ENCODE peak calls at places on chromosome 21, in seven cellular contexts. Z is stimulated activated CD4-positive, alpha-beta T cell treated with anti-CD3 and anti-CD28 coated beads, Interleukin-12 subunit alpha, Interleukin-12 subunit beta, amount 100 ng/mL, for 48 hours; X is LoVo; V is HuH-7.5; I is T47D; L is HL-60; J is NCI-H1417. R is an unnamed sample.

GRCh38 chr21:44421901-44422840 is 33.1 kb upstream of the LRRC3 start:
- DNase-seq in L (no peak), X (no peak), I (no peak), J (no peak), V (no peak), Z (no peak), R (no peak)

GRCh38 chr21:45803613-45804340 is 160.3 kb downstream of the PCBP3 start:
- DNase-seq in X (no peak), J (no peak), Z (no peak), L (no peak), V (no peak), I (no peak), R (no peak)

GRCh38 chr21:46191257-46191685 is 7.0 kb upstream of the SPATC1L start:
- DNase-seq in X (no peak), I (no peak), V (no peak), L (no peak), J (no peak), Z (no peak), R (no peak)

GRCh38 chr21:38660333-38661295 is 145.1 kb upstream of the ETS2 start:
- DNase-seq in X (peak), I (no peak), J (no peak), L (peak), Z (no peak), V (no peak), R (no peak)

GRCh38 chr21:27076035-27076434 is 109.1 kb upstream of the ADAMTS5 start:
- DNase-seq in J (no peak), I (no peak), X (no peak), L (no peak), Z (no peak), V (no peak), R (no peak)

GRCh38 chr21:24395320-24395933 is 1211.9 kb downstream of the MRPL39 start:
- DNase-seq in I (no peak), Z (no peak), V (no peak), X (no peak), J (no peak), L (no peak), R (no peak)

GRCh38 chr21:44028287-44028659 is 16.2 kb downstream of the TRAPPC10 start:
- DNase-seq in J (no peak), L (no peak), Z (no peak), I (no peak), V (no peak), X (no peak), R (no peak)

GRCh38 chr21:28317177-28317950 is 675.3 kb downstream of the LTN1 start:
- DNase-seq in X (no peak), L (no peak), Z (no peak), V (no peak), J (no peak), I (no peak), R (no peak)

GRCh38 chr21:26846036-26846931 is 1.1 kb upstream of the ADAMTS1 start:
- DNase-seq in L (no peak), J (peak), I (no peak), X (no peak), Z (no peak), V (peak), R (peak)

GRCh38 chr21:14677639-14678179 is 131.6 kb upstream of the SAMSN1 start:
- DNase-seq in X (no peak), L (no peak), J (no peak), I (no peak), Z (no peak), V (no peak), R (peak)

GRCh38 chr21:30629173-30629572 is 5.8 kb upstream of the KRTAP20-2 start:
- DNase-seq in I (no peak), L (no peak), V (no peak), J (no peak), Z (no peak), X (no peak), R (no peak)

GRCh38 chr21:28393279-28393678 is 599.4 kb downstream of the LTN1 start:
- DNase-seq in Z (no peak), I (no peak), J (peak), L (no peak), X (peak), V (no peak), R (no peak)

GRCh38 chr21:18545908-18546307 is 142.3 kb upstream of the TMPRSS15 start:
- DNase-seq in X (no peak), I (no peak), Z (no peak), J (no peak), V (no peak), L (no peak), R (no peak)

GRCh38 chr21:43287111-43287973 is 118.5 kb downstream of the CRYAA start:
- DNase-seq in J (peak), Z (no peak), X (no peak), L (no peak), V (no peak), I (no peak), R (no peak)

GRCh38 chr21:41759214-41759840 is 7.5 kb downstream of the RIPK4 start:
- DNase-seq in X (no peak), L (no peak), J (no peak), I (no peak), Z (no peak), V (no peak), R (no peak)

GRCh38 chr21:44736291-44737004 is 25.1 kb upstream of the TSPEAR start:
- DNase-seq in Z (no peak), X (peak), V (no peak), L (no peak), J (no peak), I (no peak), R (no peak)

GRCh38 chr21:45638707-45639106 is 4.8 kb upstream of the PCBP3 start:
- DNase-seq in Z (no peak), V (no peak), X (no peak), I (no peak), J (peak), L (no peak), R (no peak)

GRCh38 chr21:37863842-37864241 is 52.4 kb downstream of the KCNJ6 start:
- DNase-seq in Z (no peak), J (no peak), I (no peak), L (no peak), V (no peak), X (no peak), R (no peak)

GRCh38 chr21:35664683-35665082 is 395.6 kb downstream of the SETD4 start:
- DNase-seq in L (no peak), I (no peak), J (no peak), V (no peak), Z (peak), X (peak), R (no peak)

GRCh38 chr21:35011681-35012080 is 37.4 kb downstream of the RUNX1 start:
- DNase-seq in V (no peak), Z (no peak), J (no peak), X (no peak), I (no peak), L (no peak), R (no peak)

GRCh38 chr21:33650929-33651505 is 8.7 kb downstream of the ITSN1 start:
- DNase-seq in V (no peak), I (no peak), Z (no peak), J (no peak), L (no peak), X (no peak), R (no peak)

GRCh38 chr21:37668462-37669239 is 247.6 kb downstream of the KCNJ6 start:
- DNase-seq in I (no peak), V (no peak), Z (no peak), X (no peak), L (no peak), J (no peak), R (no peak)

GRCh38 chr21:45255381-45256020 is 32.2 kb downstream of the POFUT2 start:
- DNase-seq in V (peak), L (no peak), X (peak), I (peak), J (peak), Z (no peak), R (no peak)

GRCh38 chr21:15063821-15064575 is 802 bp downstream of the NRIP1 start:
- DNase-seq in I (peak), J (peak), L (peak), X (no peak), V (peak), Z (no peak), R (no peak)

GRCh38 chr21:46195595-46196195 is 11.4 kb upstream of the SPATC1L start:
- DNase-seq in J (no peak), Z (no peak), I (no peak), X (no peak), V (no peak), L (no peak), R (no peak)

GRCh38 chr21:38241029-38241740 is 15.6 kb upstream of the KCNJ15 start:
- DNase-seq in Z (no peak), L (no peak), I (no peak), J (no peak), V (no peak), X (no peak), R (no peak)

GRCh38 chr21:42581676-42582371 is 68.2 kb downstream of the SLC37A1 start:
- DNase-seq in X (no peak), Z (no peak), V (no peak), J (no peak), L (no peak), I (no peak), R (no peak)

GRCh38 chr21:45998871-45999580 is 17.5 kb downstream of the COL6A1 start:
- DNase-seq in V (no peak), Z (no peak), J (no peak), X (no peak), L (no peak), I (no peak), R (no peak)

GRCh38 chr21:42565886-42566523 is 52.4 kb downstream of the SLC37A1 start:
- DNase-seq in V (no peak), L (no peak), J (no peak), Z (no peak), X (no peak), I (no peak), R (no peak)

GRCh38 chr21:31283025-31283424 is 61.0 kb downstream of the TIAM1 start:
- DNase-seq in L (no peak), X (no peak), I (no peak), J (no peak), V (no peak), Z (no peak), R (no peak)

GRCh38 chr21:42319368-42319767 is 4.2 kb upstream of the TFF3 start:
- DNase-seq in J (no peak), Z (no peak), I (no peak), X (no peak), V (no peak), L (peak), R (no peak)

GRCh38 chr21:42228709-42229220 is 9.8 kb downstream of the ABCG1 start:
- DNase-seq in X (no peak), I (no peak), L (no peak), V (no peak), J (no peak), Z (no peak), R (no peak)

GRCh38 chr21:15250384-15250783 is 185.6 kb upstream of the NRIP1 start:
- DNase-seq in I (no peak), J (no peak), V (no peak), Z (no peak), X (no peak), L (no peak), R (no peak)

GRCh38 chr21:35611752-35612151 is 448.6 kb downstream of the SETD4 start:
- DNase-seq in L (no peak), I (no peak), J (no peak), X (no peak), V (no peak), Z (no peak), R (no peak)

GRCh38 chr21:43703068-43703880 is 15.7 kb upstream of the PDXK start:
- DNase-seq in L (peak), X (no peak), I (no peak), V (no peak), Z (no peak), J (peak), R (no peak)